ENCODE peak calls at places on chromosomes 11 and 22, in four cellular contexts. N is lower lobe of right lung, Y is stomach, E is ovary. F is an unnamed sample.

GRCh38 chr22:21942407-21942895 is 10.2 kb downstream of the PPM1F start:
- DNase-seq in N (peak; percentile 80), Y (peak; percentile 38), E (no peak), F (peak; percentile 75)

GRCh38 chr22:41445171-41446056 is 1.2 kb downstream of the TOB2 start:
- DNase-seq in N (peak; percentile 50), Y (peak; percentile 32), E (peak; percentile 57), F (peak; percentile 47)

GRCh38 chr11:117793521-117793920 is 3.5 kb downstream of the DSCAML1 start:
- DNase-seq in N (no peak), Y (no peak), E (no peak), F (no peak)

GRCh38 chr11:46334211-46334610 is 13.1 kb upstream of the DGKZ start:
- DNase-seq in N (no peak), Y (no peak), E (no peak), F (no peak)

GRCh38 chr11:6864436-6864835 is 1.6 kb downstream of the OR10A2 start:
- DNase-seq in N (no peak), Y (no peak), E (no peak), F (no peak)

GRCh38 chr22:46031965-46032851 is 55.2 kb upstream of the WNT7B start:
- DNase-seq in N (peak; percentile 36), Y (no peak), E (peak; percentile 47), F (no peak)

GRCh38 chr11:125207866-125208425 is 43.4 kb downstream of the PKNOX2 start:
- DNase-seq in N (no peak), Y (no peak), E (no peak), F (peak; percentile 37)

GRCh38 chr11:18203723-18204122 is 31.1 kb downstream of the MRGPRX4 start:
- DNase-seq in N (no peak), Y (no peak), E (no peak), F (peak; percentile 30)

GRCh38 chr22:23518381-23519187 is 61.5 kb downstream of the IGLL1 start:
- DNase-seq in N (no peak), Y (no peak), E (no peak), F (no peak)

GRCh38 chr11:97934572-97935208 is 1086.1 kb upstream of the CNTN5 start:
- DNase-seq in N (no peak), Y (no peak), E (no peak), F (no peak)

GRCh38 chr22:26663374-26663923 is 6.1 kb downstream of the MIAT start:
- DNase-seq in N (no peak), Y (no peak), E (no peak), F (no peak)

GRCh38 chr11:2508793-2509192 is 64.0 kb downstream of the KCNQ1 start:
- DNase-seq in N (no peak), Y (no peak), E (peak; percentile 1), F (no peak)

GRCh38 chr22:25403752-25404471 is 160.6 kb upstream of the GRK3 start:
- DNase-seq in N (no peak), Y (no peak), E (no peak), F (peak; percentile 31)

GRCh38 chr11:107591446-107592236 is 694 bp downstream of the ELMOD1 start:
- DNase-seq in N (no peak), Y (no peak), E (no peak), F (no peak)

GRCh38 chr22:39240841-39241631 is 3.7 kb downstream of the PDGFB start:
- DNase-seq in N (peak; percentile 73), Y (peak; percentile 71), E (no peak), F (no peak)

GRCh38 chr11:115505165-115505564 is 950 bp upstream of the CADM1 start:
- DNase-seq in N (no peak), Y (no peak), E (peak; percentile 35), F (no peak)

GRCh38 chr11:92697461-92698314 is 271.8 kb upstream of the MTNR1B start:
- DNase-seq in N (no peak), Y (no peak), E (no peak), F (no peak)

GRCh38 chr11:472816-473215 is 22.7 kb downstream of the PTDSS2 start:
- DNase-seq in N (no peak), Y (no peak), E (no peak), F (no peak)

GRCh38 chr11:19117760-19118097 is 761 bp downstream of the ZDHHC13 start:
- DNase-seq in N (no peak), Y (no peak), E (no peak), F (no peak)

GRCh38 chr11:95652002-95652472 is 137.5 kb downstream of the FAM76B start:
- DNase-seq in N (no peak), Y (no peak), E (no peak), F (no peak)

GRCh38 chr11:119376197-119376847 is 5.2 kb downstream of the USP2 start:
- DNase-seq in N (peak; percentile 77), Y (peak; percentile 84), E (peak; percentile 41), F (peak; percentile 73)

GRCh38 chr11:2580061-2580421 is 119.8 kb downstream of the KCNQ1OT1 start:
- DNase-seq in N (peak; percentile 19), Y (peak; percentile 23), E (peak; percentile 23), F (no peak)

DNA sequence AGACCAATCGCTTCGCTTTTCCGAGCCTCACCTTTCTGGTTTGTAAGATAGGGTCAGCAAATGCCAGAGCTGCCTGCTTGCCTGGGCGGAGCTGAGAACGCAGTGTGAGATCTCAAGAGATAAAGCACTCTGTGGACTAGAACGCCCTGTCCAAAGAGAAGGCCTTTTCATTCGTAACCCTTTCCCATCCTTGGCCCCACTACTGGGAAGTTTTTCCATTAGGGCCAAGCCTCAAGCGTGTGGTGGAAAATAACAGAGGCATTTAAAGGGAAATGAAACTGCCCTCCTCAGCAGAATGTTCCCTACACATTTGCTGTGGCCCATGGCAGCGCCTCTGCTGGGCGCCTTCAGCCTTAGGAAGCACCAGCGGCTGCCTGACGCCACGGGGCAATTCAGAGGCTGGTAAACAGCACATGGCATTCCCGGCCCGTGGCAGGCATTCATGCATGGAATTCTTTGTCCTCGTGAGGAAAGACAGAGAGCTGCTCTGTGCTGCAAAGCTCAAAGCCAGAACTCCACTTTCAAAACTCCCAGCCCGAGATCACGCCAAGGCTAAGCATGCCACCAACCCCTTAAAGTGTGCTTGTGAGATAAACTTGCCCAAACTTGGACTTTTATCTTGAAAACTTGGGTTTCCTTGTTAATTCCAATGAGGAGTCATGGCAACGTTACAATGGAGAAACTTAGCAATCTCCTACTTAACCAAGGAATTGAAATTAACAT is 38.1 kb downstream of the AHNAK start:
- DNase-seq in N (peak; percentile 85), Y (peak; percentile 78), E (peak; percentile 34), F (peak; percentile 60)
- TF ChIP-seq CTCF in N (peak; percentile 66), Y (peak; percentile 38), E (peak; percentile 21), F (peak; percentile 29)

GRCh38 chr11:68646832-68647231 is 37.5 kb upstream of the GAL start:
- DNase-seq in N (no peak), Y (no peak), E (no peak), F (no peak)

GRCh38 chr11:68641880-68642279 is 42.5 kb upstream of the GAL start:
- DNase-seq in N (no peak), Y (no peak), E (no peak), F (no peak)

GRCh38 chr11:68643576-68643975 is 40.8 kb upstream of the GAL start:
- DNase-seq in N (no peak), Y (no peak), E (no peak), F (no peak)
- TF ChIP-seq CTCF in N (no peak), Y (no peak), E (no peak), F (no peak)

GRCh38 chr11:67045314-67045713 is 11.3 kb upstream of the RHOD start:
- DNase-seq in N (no peak), Y (no peak), E (no peak), F (peak; percentile 92)

GRCh38 chr11:67043572-67044329 is 12.9 kb upstream of the RHOD start:
- DNase-seq in N (no peak), Y (no peak), E (no peak), F (no peak)

GRCh38 chr11:67041602-67042001 is 15.0 kb upstream of the RHOD start:
- DNase-seq in N (no peak), Y (no peak), E (no peak), F (no peak)

GRCh38 chr11:67048515-67048914 is 8.1 kb upstream of the RHOD start:
- DNase-seq in N (no peak), Y (no peak), E (no peak), F (no peak)

DNA sequence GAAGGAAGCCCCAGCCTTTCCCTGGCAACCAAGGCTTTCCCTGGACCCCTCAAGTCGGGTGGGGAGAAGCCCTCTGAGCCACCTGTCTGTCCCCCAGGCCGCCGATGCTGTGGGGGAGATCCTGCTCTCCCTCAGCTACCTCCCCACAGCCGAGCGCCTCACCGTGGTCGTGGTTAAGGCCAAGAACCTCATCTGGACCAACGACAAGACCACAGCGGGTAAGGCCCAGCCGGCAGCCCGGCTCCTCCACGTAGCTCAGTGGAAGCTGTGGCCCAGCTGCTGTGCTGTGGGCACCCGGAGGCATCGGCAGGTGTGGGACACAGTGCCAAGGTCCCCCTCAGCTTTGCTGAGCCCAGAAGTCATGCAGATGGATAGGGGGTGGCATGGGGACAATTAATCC is 12.2 kb upstream of the RHOD start:
- DNase-seq in N (no peak), Y (no peak), E (no peak), F (no peak)
- TF ChIP-seq CTCF in N (no peak), Y (no peak), E (no peak), F (no peak)

GRCh38 chr11:66267039-66267378 is 1.4 kb upstream of the RAB1B start:
- DNase-seq in N (no peak), Y (no peak), E (no peak), F (no peak)
- TF ChIP-seq CTCF in N (no peak), Y (no peak), E (no peak), F (no peak)